ENCODE peak calls at places on chromosomes 4 and X, in seven cellular contexts. F, W, Y, J, N, H and U are unnamed samples.

GRCh38 chrX:39196192-39197102 is 395.2 kb downstream of the MID1IP1 start:
- DNase-seq in F (no peak), W (no peak), H (peak), J (no peak), N (no peak), Y (no peak), U (no peak)

GRCh38 chr4:144666539-144667175 is 20.7 kb downstream of the HHIP start:
- DNase-seq in Y (no peak), J (no peak), H (no peak), N (no peak), W (no peak), F (no peak), U (no peak)

GRCh38 chrX:16462912-16463311 is 187.0 kb upstream of the S100G start:
- DNase-seq in F (no peak), Y (no peak), H (no peak), N (no peak), J (no peak), W (no peak), U (no peak)

GRCh38 chrX:109374276-109374960 is 107.5 kb downstream of the GUCY2F start:
- DNase-seq in Y (no peak), H (no peak), W (no peak), J (no peak), N (no peak), F (no peak), U (no peak)

GRCh38 chr4:111323496-111323895 is 700.6 kb upstream of the PITX2 start:
- DNase-seq in N (no peak), W (no peak), F (no peak), H (no peak), J (no peak), Y (no peak), U (no peak)

GRCh38 chrX:115968436-115969252 is 201.9 kb upstream of the AGTR2 start:
- DNase-seq in Y (peak), H (peak), F (peak), W (no peak), J (no peak), N (peak), U (no peak)

GRCh38 chr4:176444741-176445140 is 125.0 kb downstream of the SPCS3 start:
- DNase-seq in J (no peak), N (no peak), Y (no peak), H (no peak), W (no peak), F (no peak), U (no peak)

GRCh38 chrX:52341493-52341892 is 27.3 kb upstream of the XAGE2 start:
- DNase-seq in W (no peak), J (no peak), N (no peak), F (no peak), Y (no peak), H (no peak), U (no peak)

GRCh38 chr4:1472911-1473518 is 66.8 kb upstream of the NKX1-1 start:
- DNase-seq in W (no peak), Y (no peak), N (no peak), F (no peak), H (no peak), J (no peak), U (peak)

GRCh38 chr4:55124337-55125076 is 888 bp downstream of the KDR start:
- DNase-seq in Y (no peak), J (no peak), H (no peak), W (no peak), N (no peak), F (no peak), U (no peak)

GRCh38 chr4:76655566-76656479 is 220.8 kb downstream of the SHROOM3 start:
- DNase-seq in Y (no peak), W (no peak), H (no peak), N (no peak), F (no peak), J (no peak), U (no peak)

GRCh38 chr4:47669946-47670345 is 167.9 kb downstream of the CORIN start:
- DNase-seq in Y (no peak), N (no peak), F (no peak), J (no peak), W (no peak), H (no peak), U (no peak)

GRCh38 chr4:173252024-173252935 is 81.9 kb downstream of the HMGB2 start:
- DNase-seq in N (peak), J (no peak), W (peak), Y (peak), H (peak), F (peak), U (no peak)

GRCh38 chr4:46648088-46648744 is 258.3 kb upstream of the GABRA2 start:
- DNase-seq in Y (no peak), N (no peak), F (peak), H (peak), J (no peak), W (no peak), U (no peak)

GRCh38 chr4:7754565-7755262 is 184.9 kb downstream of the AFAP1 start:
- DNase-seq in J (no peak), H (no peak), Y (no peak), F (no peak), W (no peak), N (no peak), U (no peak)

GRCh38 chr4:104524591-104524990 is 29.9 kb upstream of the CXXC4 start:
- DNase-seq in F (no peak), H (no peak), W (no peak), J (no peak), N (no peak), Y (no peak), U (no peak)

GRCh38 chrX:154516655-154517100 is 646 bp upstream of the FAM3A start:
- DNase-seq in N (no peak), F (peak), Y (no peak), H (no peak), J (no peak), W (no peak), U (peak)

GRCh38 chr4:9812530-9813340 is 31.3 kb downstream of the DRD5 start:
- DNase-seq in W (no peak), H (peak), N (no peak), J (no peak), Y (no peak), F (no peak), U (no peak)

GRCh38 chr4:52037730-52038108 is 380 bp downstream of the SGCB start:
- DNase-seq in J (peak), W (no peak), N (peak), F (peak), H (peak), Y (no peak), U (peak)

GRCh38 chr4:143381171-143382118 is 44.8 kb downstream of the GAB1 start:
- DNase-seq in F (peak), J (peak), H (peak), Y (peak), W (peak), N (peak), U (no peak)

GRCh38 chr4:118889313-118889694 is 650 bp downstream of the SYNPO2 start:
- DNase-seq in H (no peak), J (no peak), F (no peak), N (no peak), Y (no peak), W (no peak), U (no peak)
- H3K4me3 ChIP-seq in H (peak), J (peak), F (peak), N (peak), Y (peak), W (peak), U (peak)

GRCh38 chrX:130829526-130830515 is 73.2 kb downstream of the ENOX2 start:
- DNase-seq in H (no peak), N (no peak), W (no peak), J (no peak), F (no peak), Y (no peak), U (no peak)

GRCh38 chrX:130828641-130829040 is 74.4 kb downstream of the ENOX2 start:
- DNase-seq in Y (no peak), H (no peak), J (no peak), F (no peak), W (no peak), N (no peak), U (no peak)

GRCh38 chrX:130831347-130831722 is 71.7 kb downstream of the ENOX2 start:
- DNase-seq in W (no peak), N (no peak), F (no peak), J (no peak), H (no peak), Y (no peak), U (no peak)

GRCh38 chrX:130834149-130834548 is 68.9 kb downstream of the ENOX2 start:
- DNase-seq in F (no peak), H (no peak), Y (no peak), J (no peak), W (no peak), N (no peak), U (no peak)

GRCh38 chrX:130830599-130831346 is 72.2 kb downstream of the ENOX2 start:
- DNase-seq in J (no peak), W (no peak), Y (no peak), N (no peak), H (no peak), F (no peak), U (no peak)
- H3K27ac ChIP-seq in J (no peak), W (no peak), Y (no peak), N (no peak), H (no peak), F (no peak), U (no peak)

GRCh38 chrX:120452131-120452530 is 17.0 kb downstream of the LAMP2 start:
- DNase-seq in J (no peak), F (no peak), Y (no peak), H (no peak), W (no peak), N (no peak), U (no peak)
- TF ChIP-seq CTCF in J (no peak), F (no peak), Y (peak), H (no peak), W (peak), N (peak), U (no peak)

GRCh38 chr4:184664445-184665210 is 15.1 kb downstream of the PRIMPOL start:
- DNase-seq in Y (no peak), N (no peak), H (no peak), J (no peak), W (no peak), F (no peak), U (no peak)
- H3K4me3 ChIP-seq in Y (no peak), N (no peak), H (no peak), J (no peak), W (no peak), F (no peak), U (no peak)

DNA sequence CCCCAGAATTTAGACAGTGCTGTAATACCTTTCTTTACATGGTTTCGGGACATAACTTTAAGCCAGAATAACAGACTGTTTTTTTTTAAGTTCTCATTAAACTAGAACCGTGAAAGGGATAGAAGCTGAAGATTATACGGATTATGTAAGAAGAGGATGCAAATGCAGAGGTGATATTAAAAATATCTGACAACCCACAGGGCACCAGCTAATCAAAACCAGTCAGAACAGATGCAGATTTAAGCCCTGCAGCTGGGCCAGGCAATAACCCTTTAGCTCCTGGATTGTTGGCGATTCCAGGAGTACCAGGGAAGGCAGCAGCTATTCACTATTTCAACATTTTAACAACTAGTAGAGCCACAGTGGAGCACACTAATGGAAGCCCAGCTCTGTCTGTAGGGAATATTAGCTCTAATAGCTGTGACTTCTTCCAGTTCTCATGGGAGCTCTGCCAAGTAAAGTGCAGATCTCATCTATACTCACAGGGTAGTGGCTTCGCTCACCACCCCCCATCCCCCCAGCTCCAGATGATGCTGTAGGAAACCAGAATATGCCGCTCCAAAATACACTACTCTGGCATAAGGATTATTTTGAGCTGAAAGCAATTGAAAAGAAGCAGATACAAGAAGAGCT is 13.9 kb downstream of the SCD5 start:
- DNase-seq in W (no peak), Y (peak), H (no peak), F (no peak), J (no peak), N (no peak), U (no peak)
- H3K27ac ChIP-seq in W (no peak), Y (no peak), H (no peak), F (no peak), J (no peak), N (no peak), U (peak)

DNA sequence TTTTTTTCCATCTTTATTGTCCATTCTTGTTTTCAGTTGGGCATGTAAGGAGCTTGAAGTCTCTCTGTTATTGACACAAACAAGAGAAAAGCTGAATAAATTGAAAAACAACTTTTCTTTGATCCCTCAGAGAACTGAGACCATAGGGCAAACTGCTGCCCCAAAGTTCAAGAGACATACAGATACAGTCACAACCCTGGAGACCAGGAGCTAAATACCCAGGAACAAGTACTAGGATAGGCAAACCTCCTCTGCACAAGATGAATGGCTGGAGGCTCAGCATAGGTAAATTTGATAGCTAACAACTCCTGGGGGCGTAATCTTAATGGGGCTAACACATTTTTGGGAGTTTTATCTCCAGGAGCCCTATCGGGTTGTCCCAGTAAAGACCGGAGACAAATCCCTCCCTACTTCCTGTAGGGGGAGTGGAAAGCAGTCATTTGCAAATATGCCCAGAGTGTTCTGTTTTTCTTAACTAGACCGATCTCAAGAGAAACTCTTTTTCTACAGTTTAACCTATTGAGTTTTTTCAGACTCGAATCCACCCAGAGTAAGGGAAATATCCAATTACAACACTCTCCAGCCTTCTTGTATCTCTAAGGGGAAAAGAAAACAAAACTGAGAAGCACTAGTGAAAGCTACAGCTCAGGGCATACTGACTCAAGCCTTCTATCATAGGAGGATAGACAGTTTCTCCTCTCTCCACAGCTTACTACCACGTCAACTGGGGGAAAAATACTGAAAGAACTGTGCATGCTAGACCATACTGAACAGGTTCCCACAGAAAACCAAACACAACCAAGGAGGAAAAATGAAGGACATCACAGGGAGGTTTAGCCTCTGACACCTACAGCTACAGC is 23.1 kb downstream of the MAGEA8 start:
- DNase-seq in F (no peak), Y (no peak), J (no peak), W (no peak), N (no peak), H (peak), U (no peak)
- TF ChIP-seq CTCF in F (no peak), Y (no peak), J (no peak), W (peak), N (no peak), H (no peak), U (no peak)

DNA sequence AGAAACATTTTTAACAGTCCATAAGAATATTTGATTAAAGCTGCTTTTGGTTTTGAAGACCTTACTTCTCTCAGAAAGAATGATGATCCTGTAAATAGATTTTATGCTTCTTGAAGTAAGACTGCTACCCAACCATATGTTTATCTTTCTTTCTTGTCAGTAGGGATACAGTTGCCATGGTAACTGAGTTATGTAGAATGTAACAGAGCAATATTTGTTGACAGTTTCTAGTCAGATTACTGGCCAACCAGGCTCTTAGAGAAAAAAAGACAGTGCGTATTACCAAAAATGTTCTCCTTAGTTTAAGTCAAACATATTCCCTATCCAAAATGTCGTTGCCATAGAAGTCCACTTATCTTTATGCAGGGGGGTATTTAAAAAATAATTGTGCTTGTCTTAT is 456.8 kb downstream of the PRR32 start:
- DNase-seq in F (no peak), W (no peak), J (no peak), Y (no peak), N (no peak), H (no peak), U (no peak)
- H3K4me3 ChIP-seq in F (no peak), W (no peak), J (no peak), Y (no peak), N (no peak), H (no peak), U (no peak)

GRCh38 chr4:39029752-39030694 is 2.2 kb downstream of the TMEM156 start:
- DNase-seq in J (no peak), F (no peak), N (no peak), H (no peak), W (no peak), Y (no peak), U (no peak)
- H3K27ac ChIP-seq in J (no peak), F (no peak), N (no peak), H (no peak), W (no peak), Y (no peak), U (no peak)

DNA sequence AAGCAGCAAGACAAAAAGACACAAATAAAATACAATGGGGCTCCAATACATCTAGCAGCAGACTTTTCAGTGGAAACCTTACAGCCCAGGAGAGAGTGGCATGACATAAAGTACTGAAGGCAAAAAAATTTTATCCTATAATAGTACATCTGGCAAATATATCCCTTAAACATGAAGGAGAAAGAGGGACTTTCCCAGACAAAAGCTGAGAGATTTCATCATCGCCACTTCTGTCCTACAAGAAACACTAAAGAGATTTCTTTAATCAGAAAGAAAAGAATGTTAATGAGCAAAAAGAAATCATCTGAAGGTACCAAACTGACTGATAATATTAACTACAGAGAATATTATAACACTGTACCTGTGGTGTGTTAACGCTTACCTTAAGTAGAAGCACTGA is 86.4 kb downstream of the ANKRD17 start:
- DNase-seq in W (no peak), H (no peak), J (no peak), F (no peak), Y (no peak), N (no peak), U (no peak)
- TF ChIP-seq CTCF in W (no peak), H (no peak), J (no peak), F (no peak), Y (no peak), N (no peak), U (no peak)